ENCODE peak calls at places on chromosome 5, in four cellular contexts. H is vagina, L is Peyer's patch, V is uterus. K is an unnamed sample.

GRCh38 chr5:150487199-150488061 is 20.5 kb upstream of the NDST1 start:
- DNase-seq in H (no peak), L (peak), V (no peak), K (peak)

GRCh38 chr5:176364765-176365662 is at the start of gene ARL10:
- DNase-seq in H (no peak), L (peak), V (peak), K (no peak)

GRCh38 chr5:107618233-107618632 is 52.5 kb downstream of the EFNA5 start:
- DNase-seq in H (no peak), L (no peak), V (no peak), K (no peak)

GRCh38 chr5:10857333-10857723 is 96.3 kb upstream of the DAP start:
- DNase-seq in H (no peak), L (no peak), V (no peak), K (no peak)

GRCh38 chr5:138569759-138570158 is 5.4 kb downstream of the HSPA9 start:
- DNase-seq in H (no peak), L (no peak), V (no peak), K (no peak)

GRCh38 chr5:132611965-132612364 is 46.0 kb upstream of the IL13 start:
- DNase-seq in H (no peak), L (no peak), V (no peak), K (no peak)

GRCh38 chr5:149937610-149938009 is 7.0 kb downstream of the PDE6A start:
- DNase-seq in H (no peak), L (no peak), V (no peak), K (no peak)

GRCh38 chr5:168793844-168794837 is 215.0 kb upstream of the PANK3 start:
- DNase-seq in H (no peak), L (no peak), V (peak), K (peak)

GRCh38 chr5:39376293-39376714 is 12.0 kb upstream of the C9 start:
- DNase-seq in H (no peak), L (no peak), V (peak), K (peak)

GRCh38 chr5:173733831-173734491 is 117.5 kb upstream of the BOD1 start:
- DNase-seq in H (no peak), L (peak), V (no peak), K (no peak)

GRCh38 chr5:96775689-96776088 is 32.1 kb downstream of the ERAP1 start:
- DNase-seq in H (no peak), L (no peak), V (no peak), K (no peak)

GRCh38 chr5:50888754-50889153 is 222.3 kb downstream of the PARP8 start:
- DNase-seq in H (no peak), L (no peak), V (no peak), K (no peak)

GRCh38 chr5:119629339-119629738 is at the start of gene FAM170A:
- DNase-seq in H (no peak), L (no peak), V (no peak), K (no peak)

GRCh38 chr5:16869821-16870796 is 66.0 kb downstream of the MYO10 start:
- DNase-seq in H (no peak), L (no peak), V (no peak), K (no peak)

GRCh38 chr5:160133071-160133917 is 14.0 kb upstream of the PWWP2A start:
- DNase-seq in H (no peak), L (no peak), V (peak), K (peak)

GRCh38 chr5:110258460-110258859 is 468.0 kb downstream of the TMEM232 start:
- DNase-seq in H (no peak), L (no peak), V (no peak), K (no peak)

GRCh38 chr5:23132231-23132630 is 279.1 kb upstream of the CDH12 start:
- DNase-seq in H (no peak), L (no peak), V (no peak), K (no peak)

GRCh38 chr5:148374693-148375360 is 8.9 kb upstream of the FBXO38 start:
- DNase-seq in H (no peak), L (no peak), V (peak), K (peak)

GRCh38 chr5:147310059-147310704 is 75.4 kb downstream of the STK32A start:
- DNase-seq in H (no peak), L (no peak), V (peak), K (peak)

GRCh38 chr5:40406426-40407211 is 273.1 kb upstream of the PTGER4 start:
- DNase-seq in H (no peak), L (peak), V (no peak), K (no peak)

GRCh38 chr5:168899264-168899663 is 320.1 kb upstream of the PANK3 start:
- DNase-seq in H (no peak), L (no peak), V (no peak), K (no peak)

GRCh38 chr5:448766-449090 is 5.8 kb downstream of the EXOC3 start:
- DNase-seq in H (no peak), L (no peak), V (no peak), K (no peak)

GRCh38 chr5:83306572-83307241 is 164.8 kb upstream of the VCAN start:
- DNase-seq in H (no peak), L (no peak), V (no peak), K (peak)

GRCh38 chr5:133347039-133347438 is 265.3 kb downstream of the FSTL4 start:
- DNase-seq in H (no peak), L (no peak), V (no peak), K (no peak)

GRCh38 chr5:53476019-53476418 is 4.4 kb upstream of the FST start:
- DNase-seq in H (no peak), L (no peak), V (no peak), K (no peak)

GRCh38 chr5:180495292-180495691 is 1.1 kb downstream of the CNOT6 start:
- DNase-seq in H (no peak), L (no peak), V (no peak), K (peak)

GRCh38 chr5:180494060-180494509 is at the start of gene CNOT6:
- DNase-seq in H (peak), L (peak), V (peak), K (peak)

GRCh38 chr5:180492226-180492903 is 1.8 kb upstream of the CNOT6 start:
- DNase-seq in H (no peak), L (no peak), V (no peak), K (no peak)

GRCh38 chr5:180495991-180496741 is 2.0 kb downstream of the CNOT6 start:
- DNase-seq in H (no peak), L (no peak), V (no peak), K (no peak)

GRCh38 chr5:180494510-180495181 is 467 bp downstream of the CNOT6 start:
- DNase-seq in H (no peak), L (peak), V (peak), K (peak)
- TF ChIP-seq POLR2A in H (no peak), L (no peak), V (no peak), K (no peak)

GRCh38 chr5:123278284-123278683 is 144.9 kb downstream of the CEP120 start:
- DNase-seq in H (no peak), L (no peak), V (no peak), K (no peak)

GRCh38 chr5:123269436-123269835 is 153.8 kb downstream of the CEP120 start:
- DNase-seq in H (no peak), L (no peak), V (no peak), K (no peak)

GRCh38 chr5:123269851-123270250 is 153.4 kb downstream of the CEP120 start:
- DNase-seq in H (no peak), L (no peak), V (no peak), K (no peak)

DNA sequence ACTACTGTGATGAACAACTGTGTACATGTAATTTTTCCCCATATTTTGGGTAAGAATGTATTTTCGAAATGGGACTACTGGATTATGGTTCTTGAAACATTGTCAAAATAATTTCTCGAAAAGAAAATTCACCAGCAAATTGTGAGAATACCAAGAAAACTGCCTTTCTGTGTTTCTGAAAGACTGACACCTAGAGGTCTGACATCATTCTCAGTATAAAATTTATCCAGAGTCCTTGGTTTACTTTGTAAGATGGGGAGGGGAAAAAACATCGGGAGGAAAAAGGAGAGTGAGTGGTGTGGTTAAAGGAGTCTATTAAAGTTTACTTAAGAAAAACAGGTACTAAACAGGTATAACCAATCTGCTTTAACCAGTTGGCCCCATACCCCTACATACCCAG is 149.2 kb downstream of the CEP120 start:
- DNase-seq in H (no peak), L (no peak), V (no peak), K (no peak)
- TF ChIP-seq CTCF in H (no peak), L (no peak), V (no peak), K (no peak)

GRCh38 chr5:98770911-98771322 is 2.5 kb upstream of the RGMB start:
- DNase-seq in H (no peak), L (no peak), V (no peak), K (no peak)
- TF ChIP-seq POLR2A in H (no peak), L (no peak), V (no peak), K (no peak)

DNA sequence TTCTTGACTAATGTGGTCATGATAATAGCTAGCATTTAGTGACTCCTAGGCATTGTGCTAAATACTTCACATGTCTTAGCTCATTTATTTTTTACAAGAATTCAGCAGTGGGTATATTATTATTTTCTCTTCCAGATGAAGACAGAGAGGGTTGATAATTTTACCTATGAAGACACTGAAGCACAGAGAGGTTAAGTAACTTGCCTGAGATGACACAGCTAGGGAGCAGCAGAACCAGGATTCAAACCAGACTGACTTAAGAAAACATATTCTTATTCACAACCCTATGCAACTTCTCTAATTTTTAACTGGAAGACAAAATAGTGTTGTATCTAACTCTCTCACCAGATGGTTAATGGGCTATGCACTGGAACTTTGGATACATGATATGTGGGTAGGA is 44.8 kb downstream of the NNT start:
- DNase-seq in H (no peak), L (no peak), V (no peak), K (no peak)
- TF ChIP-seq CTCF in H (no peak), L (no peak), V (no peak), K (no peak)

GRCh38 chr5:171401167-171401947 is 13.7 kb downstream of the NPM1 start:
- DNase-seq in H (no peak), L (no peak), V (no peak), K (no peak)
- TF ChIP-seq POLR2A in H (no peak), L (no peak), V (no peak), K (no peak)

K was measured in adrenal gland.